ENCODE peak calls at places on chromosome 17, in four cellular contexts. One of them, this sample, is unnamed. For H3K4me1, the result is how much of the 10 kb centered on the place peaks cover.

GRCh38 chr17:8702996-8703395 is 41.6 kb downstream of the CCDC42 start:
- DNase-seq in IMR-90: no peak
- DNase-seq in CD4-positive, CD25-positive, alpha-beta regulatory T cell: no peak
- DNase-seq in left ventricle myocardium inferior: no peak
- DNase-seq in this sample: no peak

GRCh38 chr17:17681187-17681743 is at the start of gene RAI1:
- DNase-seq in IMR-90: peak
- DNase-seq in CD4-positive, CD25-positive, alpha-beta regulatory T cell: peak
- DNase-seq in left ventricle myocardium inferior: peak
- DNase-seq in this sample: peak

GRCh38 chr17:82356845-82357355 is 2.1 kb upstream of the TEX19 start:
- DNase-seq in left ventricle myocardium inferior: no peak
- DNase-seq in CD4-positive, CD25-positive, alpha-beta regulatory T cell: no peak
- DNase-seq in IMR-90: no peak
- DNase-seq in this sample: no peak

GRCh38 chr17:6381052-6381451 is 53.9 kb downstream of the AIPL1 start:
- DNase-seq in left ventricle myocardium inferior: no peak
- DNase-seq in CD4-positive, CD25-positive, alpha-beta regulatory T cell: no peak
- DNase-seq in IMR-90: no peak
- DNase-seq in this sample: no peak

GRCh38 chr17:44152875-44153274 is 11.1 kb downstream of the HROB start:
- DNase-seq in IMR-90: no peak
- DNase-seq in left ventricle myocardium inferior: no peak
- DNase-seq in CD4-positive, CD25-positive, alpha-beta regulatory T cell: no peak
- DNase-seq in this sample: no peak

GRCh38 chr17:9233271-9233599 is 211.9 kb downstream of the NTN1 start:
- DNase-seq in IMR-90: no peak
- DNase-seq in CD4-positive, CD25-positive, alpha-beta regulatory T cell: no peak
- DNase-seq in left ventricle myocardium inferior: no peak
- DNase-seq in this sample: peak

GRCh38 chr17:29393451-29393850 is 3.3 kb downstream of the TAOK1 start:
- DNase-seq in IMR-90: peak
- DNase-seq in CD4-positive, CD25-positive, alpha-beta regulatory T cell: no peak
- DNase-seq in left ventricle myocardium inferior: no peak
- DNase-seq in this sample: no peak

GRCh38 chr17:73166731-73167581 is 2.1 kb downstream of the SSTR2 start:
- DNase-seq in IMR-90: no peak
- DNase-seq in CD4-positive, CD25-positive, alpha-beta regulatory T cell: no peak
- DNase-seq in left ventricle myocardium inferior: no peak
- DNase-seq in this sample: no peak

GRCh38 chr17:77581480-77581879 is 377.0 kb upstream of the TNRC6C start:
- DNase-seq in left ventricle myocardium inferior: no peak
- DNase-seq in CD4-positive, CD25-positive, alpha-beta regulatory T cell: no peak
- DNase-seq in IMR-90: peak
- DNase-seq in this sample: no peak

GRCh38 chr17:628507-628941 is 86.1 kb downstream of the VPS53 start:
- DNase-seq in left ventricle myocardium inferior: no peak
- DNase-seq in CD4-positive, CD25-positive, alpha-beta regulatory T cell: no peak
- DNase-seq in IMR-90: no peak
- DNase-seq in this sample: no peak

GRCh38 chr17:7579839-7580630 is 597 bp downstream of the CD68 start:
- DNase-seq in IMR-90: no peak
- DNase-seq in CD4-positive, CD25-positive, alpha-beta regulatory T cell: no peak
- DNase-seq in left ventricle myocardium inferior: no peak
- DNase-seq in this sample: no peak

GRCh38 chr17:44219636-44220210 is at the start of gene UBTF:
- DNase-seq in left ventricle myocardium inferior: peak
- DNase-seq in CD4-positive, CD25-positive, alpha-beta regulatory T cell: peak
- DNase-seq in IMR-90: peak
- DNase-seq in this sample: peak

GRCh38 chr17:61474235-61474927 is 22.2 kb downstream of the TBX4 start:
- DNase-seq in left ventricle myocardium inferior: no peak
- DNase-seq in IMR-90: peak
- DNase-seq in CD4-positive, CD25-positive, alpha-beta regulatory T cell: no peak
- DNase-seq in this sample: no peak

GRCh38 chr17:81991684-81992513 is 14.5 kb downstream of the ASPSCR1 start:
- DNase-seq in left ventricle myocardium inferior: peak
- DNase-seq in IMR-90: peak
- DNase-seq in CD4-positive, CD25-positive, alpha-beta regulatory T cell: no peak
- DNase-seq in this sample: peak

GRCh38 chr17:17937450-17937849 is 34.8 kb downstream of the TOM1L2 start:
- DNase-seq in left ventricle myocardium inferior: no peak
- DNase-seq in IMR-90: peak
- DNase-seq in CD4-positive, CD25-positive, alpha-beta regulatory T cell: no peak
- DNase-seq in this sample: no peak

GRCh38 chr17:27354491-27355081 is 60.7 kb downstream of the WSB1 start:
- DNase-seq in CD4-positive, CD25-positive, alpha-beta regulatory T cell: no peak
- DNase-seq in IMR-90: no peak
- DNase-seq in left ventricle myocardium inferior: no peak
- DNase-seq in this sample: no peak

GRCh38 chr17:75031972-75032895 is 14.5 kb downstream of the ATP5PD start:
- DNase-seq in left ventricle myocardium inferior: peak
- DNase-seq in CD4-positive, CD25-positive, alpha-beta regulatory T cell: peak
- DNase-seq in IMR-90: peak
- DNase-seq in this sample: peak

GRCh38 chr17:47305302-47305923 is 18.3 kb upstream of the EFCAB13 start:
- DNase-seq in IMR-90: peak
- DNase-seq in CD4-positive, CD25-positive, alpha-beta regulatory T cell: no peak
- DNase-seq in left ventricle myocardium inferior: no peak
- DNase-seq in this sample: no peak

GRCh38 chr17:61904094-61904710 is 23.6 kb downstream of the INTS2 start:
- DNase-seq in left ventricle myocardium inferior: no peak
- DNase-seq in CD4-positive, CD25-positive, alpha-beta regulatory T cell: peak
- DNase-seq in IMR-90: no peak
- DNase-seq in this sample: no peak

GRCh38 chr17:32310927-32311568 is 30.9 kb downstream of the C17orf75 start:
- DNase-seq in left ventricle myocardium inferior: no peak
- DNase-seq in IMR-90: no peak
- DNase-seq in CD4-positive, CD25-positive, alpha-beta regulatory T cell: no peak
- DNase-seq in this sample: no peak

GRCh38 chr17:62668091-62668804 is 40.8 kb downstream of the MRC2 start:
- DNase-seq in CD4-positive, CD25-positive, alpha-beta regulatory T cell: no peak
- DNase-seq in left ventricle myocardium inferior: no peak
- DNase-seq in IMR-90: no peak
- DNase-seq in this sample: no peak

GRCh38 chr17:55783684-55784245 is 32.9 kb downstream of the PCTP start:
- DNase-seq in left ventricle myocardium inferior: peak
- DNase-seq in CD4-positive, CD25-positive, alpha-beta regulatory T cell: no peak
- DNase-seq in IMR-90: no peak
- DNase-seq in this sample: peak

GRCh38 chr17:15920758-15921239 is 24.1 kb upstream of the ADORA2B start:
- DNase-seq in left ventricle myocardium inferior: no peak
- DNase-seq in IMR-90: peak
- DNase-seq in CD4-positive, CD25-positive, alpha-beta regulatory T cell: no peak
- DNase-seq in this sample: no peak

GRCh38 chr17:3691539-3692166 is 4.3 kb downstream of the P2RX5 start:
- DNase-seq in CD4-positive, CD25-positive, alpha-beta regulatory T cell: no peak
- DNase-seq in left ventricle myocardium inferior: no peak
- DNase-seq in IMR-90: no peak
- DNase-seq in this sample: no peak

DNA sequence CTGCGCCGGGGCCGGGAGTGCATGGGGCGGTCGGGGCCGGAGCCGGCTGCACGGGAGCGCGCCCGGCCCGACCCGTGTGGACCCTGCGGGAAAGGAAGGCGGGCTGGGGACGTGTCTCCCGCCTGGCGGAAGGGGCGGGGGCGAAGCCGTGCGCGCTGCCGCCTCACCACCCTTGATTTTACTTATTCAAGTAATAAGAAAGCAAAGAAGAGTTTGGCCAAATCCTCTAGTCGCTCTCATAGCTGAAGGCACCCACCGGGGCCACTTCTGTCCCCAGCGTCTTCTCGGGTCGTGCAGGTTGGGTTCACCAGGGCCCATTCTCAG is 629 bp upstream of the PFN1 start:
- DNase-seq in CD4-positive, CD25-positive, alpha-beta regulatory T cell: peak
- DNase-seq in left ventricle myocardium inferior: peak
- DNase-seq in IMR-90: peak
- DNase-seq in this sample: peak
- H3K4me1 ChIP-seq in CD4-positive, CD25-positive, alpha-beta regulatory T cell: half or more
- H3K4me1 ChIP-seq in left ventricle myocardium inferior: half or more
- H3K4me1 ChIP-seq in IMR-90: under half
- H3K4me1 ChIP-seq in this sample: under half

GRCh38 chr17:69424287-69425041 is 10.0 kb downstream of the MAP2K6 start:
- DNase-seq in left ventricle myocardium inferior: no peak
- DNase-seq in CD4-positive, CD25-positive, alpha-beta regulatory T cell: no peak
- DNase-seq in IMR-90: no peak
- DNase-seq in this sample: no peak

GRCh38 chr17:69430488-69430887 is 16.0 kb downstream of the MAP2K6 start:
- DNase-seq in IMR-90: no peak
- DNase-seq in left ventricle myocardium inferior: no peak
- DNase-seq in CD4-positive, CD25-positive, alpha-beta regulatory T cell: no peak
- DNase-seq in this sample: no peak

GRCh38 chr17:69425978-69426377 is 11.5 kb downstream of the MAP2K6 start:
- DNase-seq in left ventricle myocardium inferior: no peak
- DNase-seq in CD4-positive, CD25-positive, alpha-beta regulatory T cell: no peak
- DNase-seq in IMR-90: no peak
- DNase-seq in this sample: no peak

GRCh38 chr17:69428252-69428980 is 13.9 kb downstream of the MAP2K6 start:
- DNase-seq in IMR-90: no peak
- DNase-seq in CD4-positive, CD25-positive, alpha-beta regulatory T cell: no peak
- DNase-seq in left ventricle myocardium inferior: no peak
- DNase-seq in this sample: no peak

DNA sequence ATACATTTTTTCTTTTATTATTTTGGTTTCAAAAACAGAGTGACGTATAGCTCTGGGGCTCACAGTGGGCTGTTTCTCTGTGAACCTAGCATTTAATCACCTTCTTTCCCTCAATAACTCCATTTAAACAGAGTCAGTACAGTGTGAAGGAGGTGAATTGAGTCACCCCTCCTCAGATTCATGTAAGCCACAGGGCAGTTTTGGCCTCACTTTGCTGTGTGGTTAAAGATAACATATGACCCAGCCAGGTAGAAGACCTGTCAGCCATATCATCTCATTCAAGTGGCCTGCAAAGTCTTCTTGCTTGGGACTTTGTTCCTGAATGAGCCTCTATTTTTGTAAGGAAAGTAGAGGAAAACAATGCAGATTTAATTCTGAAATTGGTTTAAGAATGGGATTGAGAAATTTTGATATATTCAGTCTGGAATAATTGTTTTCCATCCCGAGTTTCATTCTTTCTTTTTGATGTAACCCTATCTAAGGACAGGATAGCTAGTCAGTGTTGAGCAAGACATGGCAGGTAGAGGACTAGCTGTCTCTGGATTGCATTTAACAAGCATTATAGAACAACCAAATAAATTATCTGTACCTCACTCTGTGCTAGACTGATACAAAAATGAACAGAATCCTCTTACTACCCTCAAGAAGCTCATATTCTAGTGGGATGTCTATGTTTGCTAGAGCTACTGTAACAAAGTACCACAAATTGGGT is 13.1 kb downstream of the MAP2K6 start:
- DNase-seq in CD4-positive, CD25-positive, alpha-beta regulatory T cell: no peak
- DNase-seq in left ventricle myocardium inferior: no peak
- DNase-seq in IMR-90: no peak
- DNase-seq in this sample: no peak
- H3K27ac ChIP-seq in CD4-positive, CD25-positive, alpha-beta regulatory T cell: no peak
- H3K27ac ChIP-seq in left ventricle myocardium inferior: no peak
- H3K27ac ChIP-seq in IMR-90: no peak
- H3K27ac ChIP-seq in this sample: peak

GRCh38 chr17:76446449-76447231 is 6.3 kb downstream of the UBE2O start:
- DNase-seq in IMR-90: peak
- DNase-seq in CD4-positive, CD25-positive, alpha-beta regulatory T cell: no peak
- DNase-seq in left ventricle myocardium inferior: no peak
- DNase-seq in this sample: no peak
- H3K4me1 ChIP-seq in IMR-90: under half
- H3K4me1 ChIP-seq in CD4-positive, CD25-positive, alpha-beta regulatory T cell: under half
- H3K4me1 ChIP-seq in left ventricle myocardium inferior: half or more
- H3K4me1 ChIP-seq in this sample: half or more

GRCh38 chr17:40548491-40548981 is 16.7 kb downstream of the CCR7 start:
- DNase-seq in IMR-90: no peak
- DNase-seq in left ventricle myocardium inferior: no peak
- DNase-seq in CD4-positive, CD25-positive, alpha-beta regulatory T cell: no peak
- DNase-seq in this sample: no peak
- H3K27ac ChIP-seq in IMR-90: peak
- H3K27ac ChIP-seq in left ventricle myocardium inferior: peak
- H3K27ac ChIP-seq in CD4-positive, CD25-positive, alpha-beta regulatory T cell: peak
- H3K27ac ChIP-seq in this sample: peak

DNA sequence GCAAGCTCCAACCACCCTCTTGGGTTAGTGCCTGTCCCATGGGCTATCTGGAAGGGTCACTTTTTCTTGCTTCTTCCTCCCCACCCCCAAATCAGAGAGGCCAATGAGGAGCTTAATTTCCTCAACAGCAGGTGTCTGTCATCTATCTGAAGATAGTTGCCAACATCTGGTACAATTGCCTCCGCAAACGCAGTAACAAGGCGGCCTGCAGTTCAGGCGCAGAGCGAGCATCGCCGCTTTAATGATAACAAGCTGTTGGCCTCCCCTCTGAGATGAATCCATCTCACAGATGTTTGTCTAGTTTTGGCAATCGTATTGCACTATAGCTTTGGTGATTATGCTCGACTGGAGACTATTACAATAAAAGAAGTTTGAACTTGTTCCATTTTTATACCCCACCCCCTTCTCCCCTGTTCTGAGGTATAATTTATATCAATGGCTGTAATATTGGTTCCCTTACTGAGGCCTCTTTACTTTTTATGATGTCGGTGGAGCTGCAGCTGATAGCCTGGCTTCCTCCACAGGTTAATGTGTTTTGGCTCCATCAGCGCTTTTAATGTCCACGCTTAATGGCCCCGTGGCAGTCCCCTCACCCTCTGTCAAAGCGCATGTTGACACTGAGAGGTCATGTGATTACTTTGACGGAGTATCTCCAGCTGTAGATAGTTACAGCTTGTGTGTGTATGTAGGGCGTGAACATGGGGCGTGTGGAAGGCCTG is 164.5 kb downstream of the MSI2 start:
- DNase-seq in IMR-90: no peak
- DNase-seq in left ventricle myocardium inferior: no peak
- DNase-seq in CD4-positive, CD25-positive, alpha-beta regulatory T cell: no peak
- DNase-seq in this sample: no peak
- H3K4me1 ChIP-seq in IMR-90: under half
- H3K4me1 ChIP-seq in left ventricle myocardium inferior: under half
- H3K4me1 ChIP-seq in CD4-positive, CD25-positive, alpha-beta regulatory T cell: under half
- H3K4me1 ChIP-seq in this sample: under half

DNA sequence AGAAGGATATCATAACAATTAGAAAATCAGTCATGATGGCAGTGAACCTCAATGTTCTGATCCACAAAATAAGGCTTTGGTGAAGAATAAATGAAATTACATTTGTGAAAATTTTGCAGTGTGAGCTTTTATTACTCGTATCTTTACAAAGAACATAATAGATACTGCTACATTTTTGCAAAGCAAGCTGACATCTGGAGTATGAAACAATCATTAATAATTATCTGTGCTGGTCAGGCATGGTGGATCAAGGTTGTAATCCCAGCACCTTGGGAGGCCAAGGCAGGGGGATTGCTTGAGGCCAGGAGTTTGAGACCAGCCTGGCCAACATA is 29.1 kb upstream of the PRKCA start:
- DNase-seq in CD4-positive, CD25-positive, alpha-beta regulatory T cell: no peak
- DNase-seq in IMR-90: no peak
- DNase-seq in left ventricle myocardium inferior: no peak
- DNase-seq in this sample: no peak
- H3K27ac ChIP-seq in CD4-positive, CD25-positive, alpha-beta regulatory T cell: no peak
- H3K27ac ChIP-seq in IMR-90: peak
- H3K27ac ChIP-seq in left ventricle myocardium inferior: no peak
- H3K27ac ChIP-seq in this sample: no peak

This sample was measured in psoas muscle.